ENCODE peak calls at places on chromosome 17, in four cellular contexts. W is lower lobe of right lung, N is GM12878, M is left lung. P is an unnamed sample.

GRCh38 chr17:14619821-14620220 is 318.9 kb downstream of the HS3ST3B1 start:
- DNase-seq in M (no peak), N (no peak), W (no peak), P (no peak)

GRCh38 chr17:46092996-46093395 is 93.9 kb downstream of the STH start:
- DNase-seq in W (no peak), N (no peak), M (no peak), P (no peak)

GRCh38 chr17:31339906-31340661 is 18.7 kb upstream of the EVI2A start:
- DNase-seq in M (no peak), N (no peak), W (no peak), P (no peak)

GRCh38 chr17:2777242-2777867 is 18.9 kb upstream of the RAP1GAP2 start:
- DNase-seq in W (no peak), M (no peak), N (no peak), P (no peak)

GRCh38 chr17:18026408-18026776 is 12.6 kb downstream of the ATPAF2 start:
- DNase-seq in W (no peak), N (no peak), M (peak), P (no peak)

GRCh38 chr17:59840908-59841666 is 51.7 kb downstream of the TUBD1 start:
- DNase-seq in M (peak), W (no peak), N (no peak), P (no peak)

GRCh38 chr17:2835791-2836190 is 39.6 kb downstream of the RAP1GAP2 start:
- DNase-seq in W (no peak), N (no peak), M (no peak), P (no peak)

GRCh38 chr17:78337244-78338109 is 22.4 kb downstream of the SOCS3 start:
- DNase-seq in M (peak), N (peak), W (no peak), P (no peak)

GRCh38 chr17:72576289-72576759 is 455.5 kb downstream of the SOX9 start:
- DNase-seq in W (no peak), N (no peak), M (no peak), P (peak)

GRCh38 chr17:57911021-57911420 is 44.2 kb downstream of the CUEDC1 start:
- DNase-seq in N (no peak), M (no peak), W (no peak), P (no peak)

GRCh38 chr17:49210158-49211029 is at the start of the genes ABI3 and GNGT2:
- DNase-seq in W (peak), N (peak), M (peak), P (no peak)

GRCh38 chr17:7654832-7655540 is 4.3 kb downstream of the ATP1B2 start:
- DNase-seq in N (no peak), W (no peak), M (no peak), P (no peak)

GRCh38 chr17:32771396-32771795 is 105.5 kb downstream of the MYO1D start:
- DNase-seq in N (no peak), M (no peak), W (no peak), P (no peak)

GRCh38 chr17:31131299-31131698 is 36.5 kb downstream of the NF1 start:
- DNase-seq in N (no peak), M (no peak), W (no peak), P (no peak)

GRCh38 chr17:6455321-6455705 is 11.1 kb downstream of the PIMREG start:
- DNase-seq in N (no peak), W (peak), M (no peak), P (peak)

GRCh38 chr17:55316499-55316898 is 51.7 kb downstream of the HLF start:
- DNase-seq in W (no peak), N (no peak), M (no peak), P (no peak)

GRCh38 chr17:27568811-27569210 is 62.2 kb upstream of the LGALS9 start:
- DNase-seq in W (no peak), M (no peak), N (no peak), P (no peak)

GRCh38 chr17:44595216-44595775 is 38.0 kb downstream of the FZD2 start:
- DNase-seq in W (peak), N (no peak), M (no peak), P (no peak)

GRCh38 chr17:30137158-30137557 is 20.5 kb downstream of the NSRP1 start:
- DNase-seq in N (no peak), M (no peak), W (no peak), P (no peak)

GRCh38 chr17:44186307-44187130 is at the start of gene TMUB2:
- DNase-seq in W (peak), N (peak), M (peak), P (peak)

GRCh38 chr17:17859909-17860760 is 23.3 kb upstream of the SREBF1 start:
- DNase-seq in M (peak), N (no peak), W (peak), P (peak)

GRCh38 chr17:57420674-57421392 is 164.5 kb downstream of the MSI2 start:
- DNase-seq in M (no peak), N (no peak), W (no peak), P (no peak)

GRCh38 chr17:33260638-33261037 is 32.5 kb downstream of the ASIC2 start:
- DNase-seq in N (no peak), M (no peak), W (no peak), P (no peak)

GRCh38 chr17:61809816-61810392 is 53.4 kb downstream of the BRIP1 start:
- DNase-seq in W (no peak), M (no peak), N (no peak), P (no peak)

GRCh38 chr17:31679667-31680066 is 179.4 kb downstream of the COPRS start:
- DNase-seq in N (no peak), M (no peak), W (no peak), P (no peak)

GRCh38 chr17:17520599-17521232 is 24.5 kb upstream of the RASD1 start:
- DNase-seq in W (no peak), M (no peak), N (no peak), P (no peak)

GRCh38 chr17:309361-309888 is 43.2 kb downstream of the RPH3AL start:
- DNase-seq in N (no peak), M (no peak), W (peak), P (peak)

GRCh38 chr17:68184141-68184571 is 63.7 kb upstream of the AMZ2 start:
- DNase-seq in N (no peak), W (no peak), M (no peak), P (no peak)

GRCh38 chr17:81509687-81510523 is 2.7 kb downstream of the ACTG1 start:
- DNase-seq in W (no peak), M (no peak), N (no peak), P (no peak)

GRCh38 chr17:66691644-66692500 is 143.0 kb upstream of the CACNG5 start:
- DNase-seq in M (no peak), N (no peak), W (peak), P (no peak)

GRCh38 chr17:82528484-82529265 is 9.1 kb downstream of the FOXK2 start:
- DNase-seq in N (no peak), W (peak), M (no peak), P (no peak)
- TF ChIP-seq CTCF in N (peak), W (peak), M (no peak), P (peak)

GRCh38 chr17:79808763-79809529 is 12.1 kb upstream of the CBX8 start:
- DNase-seq in M (no peak), N (no peak), W (no peak), P (no peak)
- TF ChIP-seq CTCF in M (peak), N (peak), W (peak), P (no peak)

DNA sequence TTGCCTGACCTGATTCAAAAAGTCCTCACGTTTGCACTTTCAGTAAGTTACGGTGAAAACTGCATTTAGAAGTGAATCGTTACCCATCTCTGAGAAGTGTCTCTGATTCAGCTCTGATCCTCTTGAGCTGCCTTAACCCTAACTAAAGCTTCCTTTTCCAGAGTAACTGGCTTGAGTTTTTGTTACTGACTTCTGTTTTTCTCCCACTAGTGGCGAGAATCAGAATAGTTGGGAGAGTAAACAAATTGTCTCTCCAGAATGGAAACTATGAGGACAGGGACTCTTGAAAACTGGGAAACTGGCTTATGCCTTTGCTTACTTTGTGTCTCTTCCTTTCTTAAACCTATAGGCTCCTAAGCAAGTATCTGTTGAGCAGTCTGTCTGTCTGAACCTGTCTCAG is 31.3 kb upstream of the KPNB1 start:
- DNase-seq in M (no peak), N (no peak), W (no peak), P (no peak)
- TF ChIP-seq CTCF in M (no peak), N (peak), W (no peak), P (peak)

DNA sequence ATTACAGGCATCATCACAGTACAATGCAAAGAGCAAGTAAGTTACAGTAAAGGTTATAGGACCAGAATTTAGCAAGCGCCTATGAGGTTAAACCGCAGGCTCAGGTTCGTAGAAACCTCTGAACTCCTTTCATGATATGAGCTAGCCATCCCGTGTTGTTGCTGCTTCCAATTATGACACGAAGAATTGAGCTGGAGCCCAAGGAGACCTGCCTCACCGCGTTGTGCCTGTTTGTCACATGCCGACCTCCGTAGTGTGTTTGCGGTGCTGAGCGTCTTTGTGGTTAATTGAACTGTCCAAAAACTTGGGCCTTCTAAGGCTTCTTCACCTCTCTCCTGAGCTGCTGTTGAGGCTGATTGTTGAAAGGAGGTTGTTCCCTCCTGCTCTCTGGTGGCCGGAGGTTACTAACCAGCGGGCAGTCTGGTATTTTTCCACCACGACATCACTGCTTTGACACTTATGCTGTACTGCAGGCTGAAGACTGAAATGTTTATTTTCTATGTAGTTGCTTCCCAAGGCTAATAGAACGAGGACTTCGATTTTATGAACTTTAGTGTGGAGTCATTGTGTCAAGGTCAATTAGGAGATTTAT is 67.5 kb downstream of the SEC14L1 start:
- DNase-seq in N (no peak), W (no peak), M (no peak), P (no peak)
- TF ChIP-seq CTCF in N (no peak), W (peak), M (no peak), P (no peak)

GRCh38 chr17:63446218-63446980 is at the start of gene CYB561:
- DNase-seq in N (no peak), W (peak), M (peak), P (peak)
- TF ChIP-seq CTCF in N (no peak), W (peak), M (no peak), P (no peak)

GRCh38 chr17:36703860-36704266 is 102.5 kb downstream of the MRM1 start:
- DNase-seq in M (peak), W (peak), N (no peak), P (peak)

GRCh38 chr17:36705651-36706436 is 104.5 kb downstream of the MRM1 start:
- DNase-seq in M (no peak), W (no peak), N (no peak), P (no peak)

GRCh38 chr17:36707904-36708303 is 106.5 kb downstream of the MRM1 start:
- DNase-seq in N (no peak), W (no peak), M (no peak), P (no peak)

GRCh38 chr17:36706437-36706731 is 105.0 kb downstream of the MRM1 start:
- DNase-seq in W (no peak), M (no peak), N (no peak), P (no peak)
- TF ChIP-seq CTCF in W (no peak), M (peak), N (no peak), P (no peak)

GRCh38 chr17:21375162-21375560 is 996 bp upstream of the KCNJ12 start:
- DNase-seq in N (no peak), M (no peak), W (no peak), P (no peak)

GRCh38 chr17:21373034-21373433 is 3.1 kb upstream of the KCNJ12 start:
- DNase-seq in N (no peak), M (no peak), W (no peak), P (no peak)

GRCh38 chr17:21374455-21375161 is 1.5 kb upstream of the KCNJ12 start:
- DNase-seq in N (no peak), M (no peak), W (no peak), P (no peak)

GRCh38 chr17:21372256-21372954 is 3.8 kb upstream of the KCNJ12 start:
- DNase-seq in N (no peak), W (no peak), M (no peak), P (no peak)

DNA sequence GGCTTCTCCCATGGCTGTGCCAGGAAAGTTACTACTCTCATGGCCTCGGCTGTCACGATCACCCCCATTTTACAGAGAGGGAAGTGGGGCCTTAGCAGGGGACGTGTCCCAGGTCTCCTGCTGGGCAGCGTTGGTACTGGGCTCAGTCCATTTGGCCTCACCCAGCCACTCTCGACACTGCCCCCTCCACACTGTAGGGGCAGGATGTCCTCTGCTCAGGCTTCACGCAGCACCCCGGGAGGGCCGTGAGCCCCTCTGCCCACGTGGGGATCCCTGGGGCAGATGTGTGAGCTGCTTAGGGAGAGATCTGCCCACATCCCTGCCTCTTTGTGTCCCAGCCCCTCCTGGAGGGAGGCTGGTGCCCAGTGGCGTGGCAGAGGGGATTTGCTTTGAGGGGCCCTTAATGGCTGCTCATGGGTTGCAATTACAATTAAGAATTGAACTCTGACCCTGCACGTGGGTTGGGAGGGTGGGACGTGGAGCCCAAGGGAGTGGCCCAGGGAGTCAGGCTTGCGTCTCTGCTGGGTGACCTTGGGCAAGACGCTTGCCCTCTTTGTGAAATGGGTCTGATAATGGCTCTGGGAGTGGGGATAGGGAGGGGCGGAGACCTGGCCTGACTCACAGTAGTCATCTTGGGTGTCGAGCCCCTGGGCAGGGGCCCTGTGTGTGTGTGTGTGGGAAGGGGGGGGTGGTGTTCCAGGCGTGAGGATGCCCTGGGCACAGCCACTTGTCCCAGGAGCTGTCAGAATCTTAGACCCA is 2.3 kb upstream of the KCNJ12 start:
- DNase-seq in N (no peak), M (no peak), W (no peak), P (no peak)
- TF ChIP-seq CTCF in N (no peak), M (no peak), W (no peak), P (no peak)

GRCh38 chr17:40717776-40718175 is 14.2 kb upstream of the KRT24 start:
- DNase-seq in M (no peak), W (no peak), N (no peak), P (no peak)

GRCh38 chr17:40718904-40719303 is 15.4 kb upstream of the KRT24 start:
- DNase-seq in M (no peak), N (no peak), W (no peak), P (no peak)

GRCh38 chr17:40714473-40714872 is 10.9 kb upstream of the KRT24 start:
- DNase-seq in W (no peak), M (no peak), N (no peak), P (no peak)
- TF ChIP-seq CTCF in W (no peak), M (no peak), N (no peak), P (no peak)

P was measured in neural crest cell.